ENCODE peak calls at places on chromosomes 3 and 15, in eight cellular contexts. Y is anterior cingulate cortex, N is epithelial cell of esophagus, E is lower lobe of right lung, X is B cell, J is AG10803, L is C1 segment of cervical spinal cord, K is GM06990. I is an unnamed sample.

GRCh38 chr3:8993331-8993730 is 30.1 kb upstream of the RAD18 start:
- DNase-seq in Y (no peak), N (no peak), E (no peak), X (no peak), J (no peak), L (no peak), K (no peak), I (no peak)

GRCh38 chr3:38738630-38739395 is 77.2 kb downstream of the SCN10A start:
- DNase-seq in Y (no peak), N (peak; percentile 52), E (no peak), X (no peak), J (peak; percentile 19), L (no peak), K (no peak), I (no peak)

GRCh38 chr15:38642689-38643270 is 78.2 kb upstream of the RASGRP1 start:
- DNase-seq in Y (no peak), N (no peak), E (no peak), X (no peak), J (no peak), L (no peak), K (no peak), I (no peak)

GRCh38 chr3:100710355-100711198 is 1.3 kb downstream of the TFG start:
- DNase-seq in Y (no peak), N (peak; percentile 83), E (no peak), X (peak; percentile 33), J (peak; percentile 73), L (no peak), K (peak; percentile 35), I (no peak)

GRCh38 chr3:194691481-194692281 is 6.0 kb downstream of the FAM43A start:
- DNase-seq in Y (no peak), N (no peak), E (no peak), X (peak; percentile 80), J (no peak), L (no peak), K (peak; percentile 73), I (no peak)

GRCh38 chr3:15576475-15576874 is 24.9 kb downstream of the HACL1 start:
- DNase-seq in Y (no peak), N (no peak), E (no peak), X (no peak), J (no peak), L (no peak), K (no peak), I (no peak)

GRCh38 chr15:89211678-89212170 is 9.7 kb downstream of the RLBP1 start:
- DNase-seq in Y (no peak), N (no peak), E (no peak), X (no peak), J (peak; percentile 33), L (no peak), K (no peak), I (no peak)

GRCh38 chr3:156172536-156172935 is 52.2 kb downstream of the KCNAB1 start:
- DNase-seq in Y (no peak), N (no peak), E (no peak), X (no peak), J (no peak), L (no peak), K (no peak), I (no peak)

GRCh38 chr3:165243597-165243996 is 47.4 kb upstream of the SLITRK3 start:
- DNase-seq in Y (no peak), N (no peak), E (no peak), X (no peak), J (no peak), L (no peak), K (no peak), I (no peak)

GRCh38 chr15:64521201-64521600 is 60.8 kb downstream of the ZNF609 start:
- DNase-seq in Y (no peak), N (peak; percentile 52), E (no peak), X (no peak), J (no peak), L (no peak), K (no peak), I (no peak)

GRCh38 chr3:182671942-182672341 is 121.4 kb upstream of the ATP11B start:
- DNase-seq in Y (peak; percentile 27), N (peak; percentile 11), E (no peak), X (no peak), J (peak; percentile 81), L (peak; percentile 1), K (no peak), I (peak; percentile 0)

GRCh38 chr3:37041546-37042195 is 48.4 kb downstream of the MLH1 start:
- DNase-seq in Y (no peak), N (peak; percentile 57), E (no peak), X (no peak), J (no peak), L (no peak), K (no peak), I (no peak)

GRCh38 chr15:33201376-33202189 is 7.1 kb upstream of the FMN1 start:
- DNase-seq in Y (peak; percentile 49), N (peak; percentile 94), E (peak; percentile 57), X (peak; percentile 20), J (peak; percentile 12), L (peak; percentile 1), K (peak; percentile 77), I (no peak)

GRCh38 chr3:124438813-124439212 is 291.4 kb upstream of the UMPS start:
- DNase-seq in Y (no peak), N (no peak), E (no peak), X (no peak), J (no peak), L (no peak), K (no peak), I (no peak)

GRCh38 chr3:186590580-186591296 is 20.2 kb downstream of the DNAJB11 start:
- DNase-seq in Y (no peak), N (no peak), E (no peak), X (no peak), J (no peak), L (no peak), K (no peak), I (no peak)

I was measured in hypothalamus.